ENCODE peak calls at places on chromosomes 4 and X, in four cellular contexts. O, Z, S and I are unnamed samples.

GRCh38 chr4:122150896-122151295 is 1.2 kb upstream of the BLTP1 start:
- DNase-seq in O (no peak), Z (no peak), S (no peak), I (no peak)

GRCh38 chr4:140947507-140947906 is 185.8 kb downstream of the RNF150 start:
- DNase-seq in O (peak), Z (no peak), S (no peak), I (no peak)

GRCh38 chr4:87915621-87916020 is 59.9 kb upstream of the SPP1 start:
- DNase-seq in O (no peak), Z (no peak), S (no peak), I (no peak)

GRCh38 chr4:17063870-17064269 is 165.4 kb upstream of the LDB2 start:
- DNase-seq in O (no peak), Z (no peak), S (peak), I (peak)

GRCh38 chr4:118954246-118954645 is 65.6 kb downstream of the SYNPO2 start:
- DNase-seq in O (no peak), Z (no peak), S (no peak), I (no peak)

GRCh38 chrX:42385730-42386129 is 392.2 kb downstream of the PPP1R2C start:
- DNase-seq in O (peak), Z (no peak), S (no peak), I (no peak)

GRCh38 chrX:42944381-42944998 is 166.5 kb upstream of the PPP1R2C start:
- DNase-seq in O (no peak), Z (peak), S (no peak), I (no peak)

GRCh38 chrX:47501226-47502071 is 18.4 kb upstream of the ZNF41 start:
- DNase-seq in O (peak), Z (peak), S (no peak), I (no peak)

GRCh38 chr4:108247511-108248088 is 78.9 kb upstream of the LEF1 start:
- DNase-seq in O (peak), Z (peak), S (no peak), I (no peak)

GRCh38 chrX:68990948-68991347 is 162.1 kb downstream of the EFNB1 start:
- DNase-seq in O (no peak), Z (no peak), S (no peak), I (no peak)

GRCh38 chrX:55710701-55711100 is 6.8 kb upstream of the RRAGB start:
- DNase-seq in O (peak), Z (no peak), S (peak), I (no peak)

GRCh38 chr4:88953400-88953799 is 103.6 kb downstream of the FAM13A start:
- DNase-seq in O (no peak), Z (no peak), S (no peak), I (no peak)

GRCh38 chr4:8331567-8331955 is 62.0 kb downstream of the HTRA3 start:
- DNase-seq in O (no peak), Z (no peak), S (no peak), I (no peak)

GRCh38 chr4:15910150-15910945 is 28.2 kb downstream of the FGFBP1 start:
- DNase-seq in O (peak), Z (no peak), S (no peak), I (no peak)

GRCh38 chr4:102734116-102734515 is 26.7 kb downstream of the MANBA start:
- DNase-seq in O (no peak), Z (no peak), S (no peak), I (no peak)

GRCh38 chr4:56570041-56570440 is 64.5 kb downstream of the ARL9 start:
- DNase-seq in O (peak), Z (no peak), S (no peak), I (no peak)

GRCh38 chrX:115330498-115331138 is 41.1 kb downstream of the LUZP4 start:
- DNase-seq in O (peak), Z (peak), S (peak), I (peak)

GRCh38 chr4:29560452-29560851 is 1159.7 kb upstream of the PCDH7 start:
- DNase-seq in O (no peak), Z (no peak), S (no peak), I (no peak)

GRCh38 chr4:33369366-33369899 is 2649.3 kb downstream of the PCDH7 start:
- DNase-seq in O (peak), Z (no peak), S (peak), I (peak)